ENCODE peak calls at places on chromosomes 13 and 19, in eight cellular contexts. H is prostate gland; F is RCC 7860; T is stimulated activated CD4-positive, alpha-beta T cell treated with anti-CD3 and anti-CD28 coated beads, TNF-alpha, amount 100 ng/mL, for 24 hours; S is AG04450; D is activated CD4-positive, CD25-positive, alpha-beta regulatory T cell; I is foreskin fibroblast; U is Calu3. V is an unnamed sample.
A peak's percentile ranks its signal among the peaks of the same experiment; 100 is the strongest.

GRCh38 chr13:23488442-23488841 is 54.9 kb upstream of the SACS start:
- DNase-seq in H (peak; percentile 30), F (peak; percentile 20), T (no peak), S (no peak), D (no peak), I (no peak), U (no peak), V (no peak)

GRCh38 chr19:16369664-16370576 is 45.3 kb downstream of the KLF2 start:
- DNase-seq in H (no peak), F (no peak), T (no peak), S (no peak), D (no peak), I (no peak), U (no peak), V (no peak)

GRCh38 chr13:36975172-36975571 is 24.0 kb downstream of the ALG5 start:
- DNase-seq in H (no peak), F (no peak), T (no peak), S (no peak), D (no peak), I (no peak), U (no peak), V (no peak)

GRCh38 chr13:88932950-88933349 is 1261.8 kb downstream of the SLITRK5 start:
- DNase-seq in H (no peak), F (no peak), T (no peak), S (no peak), D (no peak), I (no peak), U (no peak), V (no peak)

GRCh38 chr13:110306960-110307696 is at the start of the genes COL4A1 and COL4A2:
- DNase-seq in H (peak; percentile 31), F (peak; percentile 24), T (no peak), S (no peak), D (no peak), I (peak; percentile 85), U (no peak), V (no peak)

GRCh38 chr19:16791942-16792341 is 37.3 kb upstream of the SIN3B start:
- DNase-seq in H (no peak), F (no peak), T (no peak), S (no peak), D (no peak), I (no peak), U (no peak), V (no peak)

GRCh38 chr19:33678796-33679195 is 57.0 kb downstream of the CHST8 start:
- DNase-seq in H (no peak), F (no peak), T (no peak), S (no peak), D (no peak), I (no peak), U (no peak), V (no peak)

GRCh38 chr19:34306213-34306661 is 51.9 kb downstream of the GARRE1 start:
- DNase-seq in H (no peak), F (peak; percentile 12), T (no peak), S (no peak), D (no peak), I (no peak), U (peak; percentile 60), V (no peak)

V was measured in NK-92 treated with Interleukin-12 subunit alpha and Interleukin-12 subunit beta, amount 100 ng/mL, for 24 hours.